ENCODE peak calls at places on chromosome 11, in seven cellular contexts. One of them, this sample, is unnamed.
A peak's percentile ranks its signal among the peaks of the same experiment; 100 is the strongest.

GRCh38 chr11:79594839-79595238 is 154.0 kb upstream of the TENM4 start:
- DNase-seq in CD4-positive, alpha-beta memory T cell: no peak
- DNase-seq in endothelial cell of umbilical vein: no peak
- DNase-seq in tibial nerve: no peak
- DNase-seq in colonic mucosa: no peak
- DNase-seq in sigmoid colon: no peak
- DNase-seq in posterior vena cava: no peak
- DNase-seq in this sample: no peak

GRCh38 chr11:93477684-93478234 is 65.4 kb downstream of the SMCO4 start:
- DNase-seq in colonic mucosa: no peak
- DNase-seq in sigmoid colon: no peak
- DNase-seq in CD4-positive, alpha-beta memory T cell: no peak
- DNase-seq in endothelial cell of umbilical vein: peak; percentile 34
- DNase-seq in tibial nerve: no peak
- DNase-seq in posterior vena cava: no peak
- DNase-seq in this sample: no peak

GRCh38 chr11:104968856-104969776 is 742 bp upstream of the CASP4 start:
- DNase-seq in CD4-positive, alpha-beta memory T cell: no peak
- DNase-seq in sigmoid colon: no peak
- DNase-seq in colonic mucosa: peak; percentile 31
- DNase-seq in tibial nerve: no peak
- DNase-seq in endothelial cell of umbilical vein: peak; percentile 64
- DNase-seq in posterior vena cava: peak; percentile 85
- DNase-seq in this sample: peak; percentile 39

GRCh38 chr11:44812971-44813370 is 86.2 kb downstream of the TSPAN18 start:
- DNase-seq in posterior vena cava: no peak
- DNase-seq in sigmoid colon: no peak
- DNase-seq in CD4-positive, alpha-beta memory T cell: no peak
- DNase-seq in endothelial cell of umbilical vein: peak; percentile 63
- DNase-seq in colonic mucosa: no peak
- DNase-seq in tibial nerve: no peak
- DNase-seq in this sample: no peak

GRCh38 chr11:1285876-1286275 is 23.6 kb downstream of the TOLLIP start:
- DNase-seq in posterior vena cava: peak; percentile 69
- DNase-seq in tibial nerve: no peak
- DNase-seq in colonic mucosa: no peak
- DNase-seq in CD4-positive, alpha-beta memory T cell: no peak
- DNase-seq in endothelial cell of umbilical vein: no peak
- DNase-seq in sigmoid colon: no peak
- DNase-seq in this sample: no peak

GRCh38 chr11:113118104-113118503 is 156.9 kb downstream of the NCAM1 start:
- DNase-seq in tibial nerve: no peak
- DNase-seq in CD4-positive, alpha-beta memory T cell: no peak
- DNase-seq in sigmoid colon: no peak
- DNase-seq in endothelial cell of umbilical vein: no peak
- DNase-seq in colonic mucosa: no peak
- DNase-seq in posterior vena cava: no peak
- DNase-seq in this sample: no peak

GRCh38 chr11:863389-864117 is 20.9 kb downstream of the TSPAN4 start:
- DNase-seq in colonic mucosa: no peak
- DNase-seq in endothelial cell of umbilical vein: no peak
- DNase-seq in CD4-positive, alpha-beta memory T cell: no peak
- DNase-seq in posterior vena cava: no peak
- DNase-seq in tibial nerve: no peak
- DNase-seq in sigmoid colon: no peak
- DNase-seq in this sample: no peak

GRCh38 chr11:133927690-133928627 is 28.8 kb downstream of the IGSF9B start:
- DNase-seq in tibial nerve: peak; percentile 31
- DNase-seq in posterior vena cava: peak; percentile 90
- DNase-seq in colonic mucosa: peak; percentile 81
- DNase-seq in sigmoid colon: peak; percentile 87
- DNase-seq in CD4-positive, alpha-beta memory T cell: peak; percentile 74
- DNase-seq in endothelial cell of umbilical vein: peak; percentile 45
- DNase-seq in this sample: peak; percentile 56

GRCh38 chr11:111514216-111515031 is at the start of gene HOATZ:
- DNase-seq in tibial nerve: no peak
- DNase-seq in CD4-positive, alpha-beta memory T cell: no peak
- DNase-seq in colonic mucosa: no peak
- DNase-seq in endothelial cell of umbilical vein: no peak
- DNase-seq in sigmoid colon: no peak
- DNase-seq in posterior vena cava: no peak
- DNase-seq in this sample: no peak

GRCh38 chr11:62694455-62695167 is 5.3 kb upstream of the LRRN4CL start:
- DNase-seq in endothelial cell of umbilical vein: peak; percentile 68
- DNase-seq in tibial nerve: peak; percentile 79
- DNase-seq in colonic mucosa: peak; percentile 84
- DNase-seq in CD4-positive, alpha-beta memory T cell: peak; percentile 74
- DNase-seq in posterior vena cava: peak; percentile 93
- DNase-seq in sigmoid colon: peak; percentile 91
- DNase-seq in this sample: peak; percentile 66

GRCh38 chr11:225734-226453 is 10.2 kb downstream of the SIRT3 start:
- DNase-seq in sigmoid colon: peak; percentile 5
- DNase-seq in endothelial cell of umbilical vein: no peak
- DNase-seq in posterior vena cava: no peak
- DNase-seq in colonic mucosa: no peak
- DNase-seq in CD4-positive, alpha-beta memory T cell: no peak
- DNase-seq in tibial nerve: no peak
- DNase-seq in this sample: no peak

GRCh38 chr11:13970986-13971385 is 8.5 kb downstream of the SPON1 start:
- DNase-seq in sigmoid colon: no peak
- DNase-seq in posterior vena cava: no peak
- DNase-seq in CD4-positive, alpha-beta memory T cell: no peak
- DNase-seq in tibial nerve: no peak
- DNase-seq in endothelial cell of umbilical vein: no peak
- DNase-seq in colonic mucosa: peak; percentile 81
- DNase-seq in this sample: peak; percentile 11

GRCh38 chr11:63986932-63987513 is 785 bp downstream of the OTUB1 start:
- DNase-seq in sigmoid colon: peak; percentile 56
- DNase-seq in CD4-positive, alpha-beta memory T cell: no peak
- DNase-seq in posterior vena cava: no peak
- DNase-seq in tibial nerve: no peak
- DNase-seq in endothelial cell of umbilical vein: no peak
- DNase-seq in colonic mucosa: no peak
- DNase-seq in this sample: no peak

GRCh38 chr11:95157824-95158223 is 68.2 kb downstream of the ENDOD1 start:
- DNase-seq in CD4-positive, alpha-beta memory T cell: no peak
- DNase-seq in endothelial cell of umbilical vein: no peak
- DNase-seq in tibial nerve: no peak
- DNase-seq in posterior vena cava: no peak
- DNase-seq in sigmoid colon: no peak
- DNase-seq in colonic mucosa: no peak
- DNase-seq in this sample: no peak

GRCh38 chr11:117597083-117597482 is 199.9 kb downstream of the DSCAML1 start:
- DNase-seq in tibial nerve: no peak
- DNase-seq in endothelial cell of umbilical vein: peak; percentile 38
- DNase-seq in sigmoid colon: peak; percentile 26
- DNase-seq in CD4-positive, alpha-beta memory T cell: peak; percentile 24
- DNase-seq in colonic mucosa: peak; percentile 30
- DNase-seq in posterior vena cava: no peak
- DNase-seq in this sample: no peak

GRCh38 chr11:118657238-118657637 is 22.2 kb downstream of the TREH start:
- DNase-seq in tibial nerve: no peak
- DNase-seq in endothelial cell of umbilical vein: no peak
- DNase-seq in colonic mucosa: no peak
- DNase-seq in sigmoid colon: no peak
- DNase-seq in CD4-positive, alpha-beta memory T cell: no peak
- DNase-seq in posterior vena cava: peak; percentile 44
- DNase-seq in this sample: no peak

GRCh38 chr11:68463714-68464113 is 3.2 kb downstream of the PPP6R3 start:
- DNase-seq in tibial nerve: no peak
- DNase-seq in sigmoid colon: no peak
- DNase-seq in endothelial cell of umbilical vein: no peak
- DNase-seq in posterior vena cava: no peak
- DNase-seq in CD4-positive, alpha-beta memory T cell: no peak
- DNase-seq in colonic mucosa: no peak
- DNase-seq in this sample: no peak